ENCODE peak calls at places on chromosome 4, in eight cellular contexts. One of them, this sample, is unnamed.

GRCh38 chr4:28690890-28691289 is 1830.2 kb downstream of the STIM2 start:
- DNase-seq in A549: no peak
- DNase-seq in tibial nerve: no peak
- DNase-seq in suprapubic skin: no peak
- DNase-seq in mesenchymal stem cell: no peak
- DNase-seq in CD8-positive, alpha-beta memory T cell: no peak
- DNase-seq in foreskin keratinocyte: no peak
- DNase-seq in LHCN-M2: no peak
- DNase-seq in this sample: no peak

GRCh38 chr4:86319390-86319789 is 40.5 kb downstream of the MAPK10 start:
- DNase-seq in foreskin keratinocyte: peak; percentile 38
- DNase-seq in tibial nerve: no peak
- DNase-seq in A549: no peak
- DNase-seq in CD8-positive, alpha-beta memory T cell: no peak
- DNase-seq in mesenchymal stem cell: no peak
- DNase-seq in LHCN-M2: no peak
- DNase-seq in suprapubic skin: no peak
- DNase-seq in this sample: no peak

GRCh38 chr4:184370711-184371389 is 103.5 kb downstream of the IRF2 start:
- DNase-seq in CD8-positive, alpha-beta memory T cell: no peak
- DNase-seq in LHCN-M2: no peak
- DNase-seq in foreskin keratinocyte: no peak
- DNase-seq in suprapubic skin: no peak
- DNase-seq in A549: no peak
- DNase-seq in mesenchymal stem cell: no peak
- DNase-seq in tibial nerve: no peak
- DNase-seq in this sample: peak; percentile 94

GRCh38 chr4:99402765-99403164 is 32.4 kb downstream of the ADH7 start:
- DNase-seq in A549: no peak
- DNase-seq in LHCN-M2: no peak
- DNase-seq in tibial nerve: no peak
- DNase-seq in foreskin keratinocyte: no peak
- DNase-seq in CD8-positive, alpha-beta memory T cell: no peak
- DNase-seq in mesenchymal stem cell: no peak
- DNase-seq in suprapubic skin: no peak
- DNase-seq in this sample: peak; percentile 5

GRCh38 chr4:122898370-122899150 is 23.8 kb downstream of the NUDT6 start:
- DNase-seq in foreskin keratinocyte: peak; percentile 66
- DNase-seq in A549: peak; percentile 76
- DNase-seq in suprapubic skin: no peak
- DNase-seq in mesenchymal stem cell: peak; percentile 77
- DNase-seq in LHCN-M2: peak; percentile 91
- DNase-seq in tibial nerve: peak; percentile 36
- DNase-seq in CD8-positive, alpha-beta memory T cell: no peak
- DNase-seq in this sample: peak; percentile 95

GRCh38 chr4:86961103-86961502 is 26.3 kb downstream of the AFF1 start:
- DNase-seq in mesenchymal stem cell: no peak
- DNase-seq in suprapubic skin: no peak
- DNase-seq in LHCN-M2: no peak
- DNase-seq in CD8-positive, alpha-beta memory T cell: no peak
- DNase-seq in foreskin keratinocyte: no peak
- DNase-seq in A549: no peak
- DNase-seq in tibial nerve: no peak
- DNase-seq in this sample: no peak

GRCh38 chr4:62023633-62024032 is 823.5 kb downstream of the ADGRL3 start:
- DNase-seq in suprapubic skin: no peak
- DNase-seq in tibial nerve: no peak
- DNase-seq in foreskin keratinocyte: peak; percentile 44
- DNase-seq in LHCN-M2: no peak
- DNase-seq in CD8-positive, alpha-beta memory T cell: no peak
- DNase-seq in A549: no peak
- DNase-seq in mesenchymal stem cell: no peak
- DNase-seq in this sample: no peak

GRCh38 chr4:68434836-68435235 is 12.4 kb upstream of the TMPRSS11E start:
- DNase-seq in mesenchymal stem cell: no peak
- DNase-seq in CD8-positive, alpha-beta memory T cell: no peak
- DNase-seq in A549: no peak
- DNase-seq in LHCN-M2: no peak
- DNase-seq in tibial nerve: no peak
- DNase-seq in suprapubic skin: no peak
- DNase-seq in foreskin keratinocyte: no peak
- DNase-seq in this sample: no peak

GRCh38 chr4:87038837-87039715 is 104.3 kb downstream of the AFF1 start:
- DNase-seq in foreskin keratinocyte: peak; percentile 78
- DNase-seq in tibial nerve: peak; percentile 3
- DNase-seq in A549: peak; percentile 60
- DNase-seq in LHCN-M2: peak; percentile 99
- DNase-seq in suprapubic skin: peak; percentile 79
- DNase-seq in mesenchymal stem cell: peak; percentile 95
- DNase-seq in CD8-positive, alpha-beta memory T cell: no peak
- DNase-seq in this sample: peak; percentile 98

GRCh38 chr4:129146639-129147038 is 50.7 kb downstream of the C4orf33 start:
- DNase-seq in A549: no peak
- DNase-seq in tibial nerve: no peak
- DNase-seq in suprapubic skin: no peak
- DNase-seq in mesenchymal stem cell: no peak
- DNase-seq in LHCN-M2: no peak
- DNase-seq in CD8-positive, alpha-beta memory T cell: no peak
- DNase-seq in foreskin keratinocyte: no peak
- DNase-seq in this sample: no peak